ENCODE peak calls at places on chromosomes 12 and 14, in seven cellular contexts. Z is cardiac muscle cell, Q is cerebellum, B is T-helper 1 cell, S is fibroblast of gingiva, M is PC-3, U is HFFc6. O is an unnamed sample.

GRCh38 chr12:99759467-99759866 is 111.9 kb downstream of the GARIN6 start:
- DNase-seq in Z (no peak), Q (peak; percentile 45), B (no peak), S (no peak), M (no peak), U (no peak), O (no peak)

GRCh38 chr14:94047581-94047980 is 21.4 kb downstream of the OTUB2 start:
- DNase-seq in Z (no peak), Q (no peak), B (no peak), S (no peak), M (no peak), U (no peak), O (no peak)

GRCh38 chr12:5902736-5903135 is 42.3 kb downstream of the ANO2 start:
- DNase-seq in Z (no peak), Q (no peak), B (no peak), S (no peak), M (no peak), U (no peak), O (no peak)

GRCh38 chr12:92502417-92503028 is 200.3 kb upstream of the PLEKHG7 start:
- DNase-seq in Z (no peak), Q (peak; percentile 46), B (no peak), S (peak; percentile 15), M (peak; percentile 7), U (no peak), O (no peak)

GRCh38 chr12:70002912-70003255 is 177.9 kb downstream of the MYRFL start:
- DNase-seq in Z (no peak), Q (no peak), B (no peak), S (no peak), M (no peak), U (no peak), O (no peak)

GRCh38 chr12:22709292-22709691 is 84.3 kb downstream of the ETNK1 start:
- DNase-seq in Z (peak; percentile 52), Q (no peak), B (no peak), S (peak; percentile 16), M (peak; percentile 46), U (no peak), O (peak; percentile 35)

GRCh38 chr14:101595887-101596721 is 34.8 kb downstream of the DIO3 start:
- DNase-seq in Z (no peak), Q (no peak), B (no peak), S (no peak), M (no peak), U (no peak), O (no peak)

GRCh38 chr12:85441740-85442139 is 161.7 kb downstream of the ALX1 start:
- DNase-seq in Z (no peak), Q (no peak), B (no peak), S (peak; percentile 7), M (peak; percentile 33), U (no peak), O (peak; percentile 9)

GRCh38 chr12:118360785-118361404 is 11.8 kb downstream of the TAOK3 start:
- DNase-seq in Z (no peak), Q (no peak), B (no peak), S (peak; percentile 56), M (peak; percentile 84), U (peak; percentile 68), O (peak; percentile 84)

GRCh38 chr14:35333347-35333730 is 41.2 kb downstream of the PSMA6 start:
- DNase-seq in Z (no peak), Q (no peak), B (no peak), S (no peak), M (no peak), U (no peak), O (no peak)

GRCh38 chr14:92659765-92660561 is 88.5 kb downstream of the LGMN start:
- DNase-seq in Z (no peak), Q (no peak), B (no peak), S (peak; percentile 41), M (no peak), U (no peak), O (peak; percentile 79)

GRCh38 chr12:91222746-91223145 is 40.1 kb upstream of the DCN start:
- DNase-seq in Z (no peak), Q (no peak), B (no peak), S (peak; percentile 46), M (peak; percentile 48), U (peak; percentile 59), O (peak; percentile 51)

GRCh38 chr14:64812412-64812811 is 67.3 kb downstream of the SPTB start:
- DNase-seq in Z (peak; percentile 20), Q (no peak), B (peak; percentile 43), S (no peak), M (no peak), U (no peak), O (peak; percentile 64)

GRCh38 chr14:36097356-36097755 is 79.2 kb downstream of the PTCSC3 start:
- DNase-seq in Z (no peak), Q (no peak), B (no peak), S (no peak), M (no peak), U (no peak), O (peak; percentile 50)

GRCh38 chr12:75137896-75138295 is 71.7 kb downstream of the KCNC2 start:
- DNase-seq in Z (no peak), Q (no peak), B (no peak), S (no peak), M (no peak), U (no peak), O (no peak)

GRCh38 chr14:37384870-37385596 is 187.3 kb downstream of the MIPOL1 start:
- DNase-seq in Z (no peak), Q (no peak), B (no peak), S (no peak), M (no peak), U (no peak), O (no peak)

GRCh38 chr14:100446572-100446971 is 123.4 kb downstream of the SLC25A47 start:
- DNase-seq in Z (peak; percentile 35), Q (no peak), B (no peak), S (no peak), M (no peak), U (no peak), O (no peak)

GRCh38 chr12:19131020-19131431 is 1.5 kb downstream of the PLEKHA5 start:
- DNase-seq in Z (peak; percentile 69), Q (peak; percentile 26), B (no peak), S (peak; percentile 41), M (peak; percentile 74), U (peak; percentile 42), O (peak; percentile 94)